ENCODE peak calls at places on chromosomes 16 and 17, in seven cellular contexts. K is H9, W is uterus, Y is gastrocnemius medialis, I is A549, V is PC-9, D is tibial artery. A is an unnamed sample.

GRCh38 chr17:9725575-9725974 is 65.8 kb downstream of the DHRS7C start:
- DNase-seq in K (no peak), W (no peak), Y (no peak), I (peak; percentile 19), V (no peak), D (no peak), A (no peak)

GRCh38 chr16:19713697-19714096 is 4.3 kb downstream of the KNOP1 start:
- DNase-seq in K (no peak), W (no peak), Y (no peak), I (no peak), V (no peak), D (no peak), A (no peak)

GRCh38 chr16:88331989-88332920 is 50.5 kb upstream of the ZNF469 start:
- DNase-seq in K (no peak), W (peak; percentile 65), Y (peak; percentile 50), I (peak; percentile 99), V (peak; percentile 98), D (peak; percentile 89), A (peak; percentile 91)

GRCh38 chr16:81181013-81181720 is 57.3 kb upstream of the BCO1 start:
- DNase-seq in K (peak; percentile 96), W (peak; percentile 93), Y (peak; percentile 87), I (peak; percentile 93), V (peak; percentile 92), D (peak; percentile 95), A (peak; percentile 95)

GRCh38 chr16:11602321-11602720 is 15.6 kb upstream of the LITAF start:
- DNase-seq in K (no peak), W (no peak), Y (no peak), I (no peak), V (no peak), D (no peak), A (no peak)

GRCh38 chr16:15041260-15042011 is 14.4 kb downstream of the NTAN1 start:
- DNase-seq in K (peak; percentile 52), W (peak; percentile 57), Y (peak; percentile 62), I (no peak), V (peak; percentile 16), D (peak; percentile 87), A (peak; percentile 17)

GRCh38 chr16:87636050-87636684 is 33.9 kb downstream of the JPH3 start:
- DNase-seq in K (peak; percentile 84), W (peak; percentile 67), Y (peak; percentile 45), I (peak; percentile 87), V (peak; percentile 84), D (peak; percentile 85), A (peak; percentile 89)

GRCh38 chr16:85079785-85080602 is 32.3 kb downstream of the CIBAR2 start:
- DNase-seq in K (no peak), W (no peak), Y (no peak), I (no peak), V (no peak), D (no peak), A (no peak)

GRCh38 chr17:50270430-50271172 is 3.7 kb upstream of the TMEM92 start:
- DNase-seq in K (peak; percentile 65), W (peak; percentile 75), Y (peak; percentile 12), I (no peak), V (peak; percentile 30), D (peak; percentile 25), A (no peak)

GRCh38 chr17:51365090-51365489 is 104.7 kb downstream of the UTP18 start:
- DNase-seq in K (no peak), W (no peak), Y (no peak), I (peak; percentile 17), V (no peak), D (peak; percentile 24), A (no peak)

GRCh38 chr16:80285089-80285488 is 255.7 kb upstream of the DYNLRB2 start:
- DNase-seq in K (no peak), W (no peak), Y (no peak), I (peak; percentile 42), V (no peak), D (no peak), A (peak; percentile 17)

GRCh38 chr17:73695035-73695738 is 50.9 kb upstream of the SDK2 start:
- DNase-seq in K (peak; percentile 20), W (no peak), Y (no peak), I (no peak), V (no peak), D (no peak), A (no peak)

GRCh38 chr16:68739964-68740627 is 3.0 kb downstream of the CDH1 start:
- DNase-seq in K (no peak), W (no peak), Y (no peak), I (peak; percentile 91), V (no peak), D (no peak), A (no peak)

GRCh38 chr17:68435876-68436842 is 21.1 kb downstream of the WIPI1 start:
- DNase-seq in K (peak; percentile 88), W (peak; percentile 84), Y (peak; percentile 69), I (peak; percentile 78), V (peak; percentile 74), D (peak; percentile 68), A (peak; percentile 61)

GRCh38 chr17:13558588-13558987 is 43.1 kb downstream of the HS3ST3A1 start:
- DNase-seq in K (no peak), W (no peak), Y (no peak), I (no peak), V (no peak), D (no peak), A (no peak)

GRCh38 chr17:13561606-13562270 is 40.0 kb downstream of the HS3ST3A1 start:
- DNase-seq in K (no peak), W (peak; percentile 54), Y (no peak), I (peak; percentile 15), V (no peak), D (peak; percentile 58), A (no peak)

GRCh38 chr17:13562271-13562800 is 39.4 kb downstream of the HS3ST3A1 start:
- DNase-seq in K (no peak), W (no peak), Y (no peak), I (peak; percentile 64), V (no peak), D (no peak), A (peak; percentile 88)

GRCh38 chr17:13563916-13564315 is 37.8 kb downstream of the HS3ST3A1 start:
- DNase-seq in K (no peak), W (no peak), Y (no peak), I (no peak), V (no peak), D (no peak), A (no peak)

DNA sequence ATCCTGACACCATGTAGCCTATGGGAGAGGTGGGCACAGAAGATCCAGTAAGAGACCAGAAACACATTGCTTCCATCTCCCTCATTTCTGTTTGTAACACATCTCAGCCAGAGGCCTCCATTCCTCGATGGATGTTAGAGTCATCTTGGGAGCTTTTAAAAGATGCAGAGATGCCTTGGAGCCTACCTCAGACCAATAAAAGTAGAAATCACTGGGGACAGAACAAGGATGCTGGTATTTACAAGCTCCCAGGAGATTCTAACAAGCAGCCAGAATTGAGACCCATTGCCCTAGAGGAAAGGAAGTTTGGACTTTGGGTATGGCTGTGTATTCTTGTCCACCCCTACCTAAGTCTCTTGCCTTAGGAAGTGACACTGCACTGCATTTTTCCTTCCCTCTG is 40.8 kb downstream of the HS3ST3A1 start:
- DNase-seq in K (no peak), W (no peak), Y (no peak), I (no peak), V (no peak), D (no peak), A (no peak)
- H3K27ac ChIP-seq in K (no peak overlapping the region), W (no peak overlapping the region), Y (no peak overlapping the region), I (peak overlapping the region; percentile 80), V (no peak overlapping the region), D (no peak overlapping the region), A (no peak overlapping the region)

DNA sequence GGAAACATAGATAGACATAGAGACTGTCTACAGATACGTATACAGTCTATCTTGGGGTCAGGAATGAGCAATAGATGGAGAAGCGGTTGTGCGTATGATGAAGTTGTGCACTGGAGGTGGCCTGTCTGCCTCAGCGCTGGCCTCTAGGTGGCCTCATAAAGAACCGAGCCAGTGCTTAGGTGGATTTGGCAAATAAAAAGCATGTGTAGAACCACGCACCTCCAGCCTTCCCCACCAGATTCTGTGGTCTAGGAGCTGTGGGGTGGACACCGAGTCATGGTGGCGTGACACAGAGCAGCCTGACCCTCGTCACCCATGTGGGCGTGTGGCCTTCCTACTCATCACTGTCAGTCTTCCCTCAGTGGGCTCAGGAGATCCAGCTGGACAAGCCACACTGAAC is 34.0 kb downstream of the PGS1 start:
- DNase-seq in K (no peak), W (no peak), Y (peak; percentile 27), I (peak; percentile 51), V (no peak), D (no peak), A (no peak)
- TF ChIP-seq CTCF in K (peak; percentile 62), W (no peak), Y (peak; percentile 59), I (peak; percentile 51), V (peak; percentile 35), D (no peak), A (no peak)

DNA sequence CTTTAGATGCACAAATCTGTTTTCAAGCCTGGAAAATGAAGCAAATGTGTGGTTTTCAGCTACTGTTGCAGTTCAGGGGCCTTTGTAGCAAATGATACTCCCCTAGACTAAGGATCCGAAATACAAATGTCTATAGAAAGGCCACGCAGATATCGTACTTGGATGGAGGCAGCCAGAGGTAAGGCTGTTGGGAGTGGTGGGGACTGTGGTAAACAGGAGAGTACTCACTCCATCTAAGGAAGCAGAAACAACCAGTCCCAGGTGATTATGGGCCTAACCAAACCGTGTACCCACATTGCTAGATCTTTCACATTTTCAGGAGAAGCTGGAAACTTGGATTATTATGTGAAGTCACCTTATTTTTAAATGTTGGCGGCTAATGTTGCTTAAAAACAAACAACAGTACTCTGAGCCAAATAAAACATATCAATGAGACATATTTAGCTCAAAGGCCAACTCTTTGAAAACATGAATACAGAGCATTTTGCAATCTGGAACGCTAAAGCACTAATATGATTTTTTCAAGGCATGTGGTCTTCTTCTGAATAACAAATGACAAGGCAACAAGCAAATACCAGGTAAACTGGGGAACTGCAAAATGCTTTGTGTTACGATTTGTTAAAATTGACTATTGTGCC is 110.1 kb downstream of the YPEL2 start:
- DNase-seq in K (no peak), W (no peak), Y (no peak), I (no peak), V (no peak), D (no peak), A (no peak)
- H3K27ac ChIP-seq in K (no peak overlapping the region), W (peak overlapping the region; percentile 79), Y (peak overlapping the region; percentile 65), I (no peak overlapping the region), V (no peak overlapping the region), D (peak overlapping the region; percentile 75), A (no peak overlapping the region)

GRCh38 chr16:86566966-86567700 is 504 bp downstream of the FOXC2 start:
- DNase-seq in K (peak; percentile 67), W (no peak), Y (no peak), I (peak; percentile 48), V (no peak), D (no peak), A (no peak)

GRCh38 chr16:86569843-86570447 is 3.3 kb downstream of the FOXC2 start:
- DNase-seq in K (no peak), W (no peak), Y (no peak), I (no peak), V (no peak), D (no peak), A (no peak)

GRCh38 chr16:86566601-86566965 is at the start of gene FOXC2:
- DNase-seq in K (peak; percentile 92), W (peak; percentile 67), Y (no peak), I (peak; percentile 75), V (no peak), D (peak; percentile 92), A (peak; percentile 89)

GRCh38 chr16:86568677-86569623 is 2.3 kb downstream of the FOXC2 start:
- DNase-seq in K (peak; percentile 31), W (no peak), Y (no peak), I (no peak), V (no peak), D (no peak), A (no peak)

GRCh38 chr16:86567701-86568571 is 1.3 kb downstream of the FOXC2 start:
- DNase-seq in K (peak; percentile 47), W (no peak), Y (no peak), I (no peak), V (no peak), D (no peak), A (no peak)
- TF ChIP-seq CTCF in K (no peak), W (no peak), Y (no peak), I (peak; percentile 15), V (no peak), D (peak; percentile 9), A (peak; percentile 63)